ENCODE peak calls at places on chromosome 21, in four cellular contexts. N is endothelial cell, D is psoas muscle, K is heart left ventricle. J is an unnamed sample.

GRCh38 chr21:39525129-39525528 is 73.4 kb downstream of the SH3BGR start:
- DNase-seq in N (no peak), D (peak), K (no peak), J (no peak)

GRCh38 chr21:37557261-37557950 is 190.8 kb downstream of the DYRK1A start:
- DNase-seq in N (no peak), D (no peak), K (no peak), J (no peak)

GRCh38 chr21:46515109-46515508 is 56.4 kb downstream of the DIP2A start:
- DNase-seq in N (no peak), D (peak), K (peak), J (no peak)

GRCh38 chr21:25453524-25453923 is 153.8 kb downstream of the MRPL39 start:
- DNase-seq in N (no peak), D (no peak), K (no peak), J (no peak)

GRCh38 chr21:38323721-38324591 is 67.2 kb downstream of the KCNJ15 start:
- DNase-seq in N (no peak), D (no peak), K (no peak), J (no peak)

GRCh38 chr21:39562791-39563770 is 49.7 kb upstream of the B3GALT5 start:
- DNase-seq in N (no peak), D (no peak), K (no peak), J (no peak)

GRCh38 chr21:32114434-32115063 is 164.3 kb downstream of the MIS18A start:
- DNase-seq in N (no peak), D (no peak), K (no peak), J (no peak)

GRCh38 chr21:40143822-40144525 is 276.7 kb downstream of the PCP4 start:
- DNase-seq in N (peak), D (peak), K (no peak), J (no peak)

GRCh38 chr21:40466893-40467483 is 380.0 kb downstream of the DSCAM start:
- DNase-seq in N (no peak), D (no peak), K (no peak), J (no peak)

GRCh38 chr21:45513003-45513706 is 29.1 kb downstream of the SLC19A1 start:
- DNase-seq in N (no peak), D (peak), K (no peak), J (peak)

GRCh38 chr21:32403201-32403701 is 9.3 kb upstream of the EVA1C start:
- DNase-seq in N (peak), D (peak), K (peak), J (peak)

GRCh38 chr21:16891821-16892220 is 621.0 kb upstream of the CXADR start:
- DNase-seq in N (no peak), D (no peak), K (no peak), J (no peak)

GRCh38 chr21:40049031-40049958 is 182.1 kb downstream of the PCP4 start:
- DNase-seq in N (no peak), D (peak), K (no peak), J (no peak)

GRCh38 chr21:16169102-16169511 is 439.3 kb downstream of the USP25 start:
- DNase-seq in N (no peak), D (no peak), K (no peak), J (peak)

GRCh38 chr21:45487891-45488600 is 54.2 kb downstream of the SLC19A1 start:
- DNase-seq in N (no peak), D (no peak), K (no peak), J (no peak)

GRCh38 chr21:17688912-17689874 is 76.5 kb upstream of the BTG3 start:
- DNase-seq in N (no peak), D (peak), K (peak), J (peak)

GRCh38 chr21:36005018-36005417 is 55.3 kb downstream of the SETD4 start:
- DNase-seq in N (no peak), D (no peak), K (no peak), J (peak)

GRCh38 chr21:36877741-36878140 is 88.7 kb downstream of the HLCS start:
- DNase-seq in N (no peak), D (no peak), K (no peak), J (no peak)

GRCh38 chr21:14054682-14055081 is 156.1 kb downstream of the LIPI start:
- DNase-seq in N (no peak), D (no peak), K (no peak), J (no peak)

GRCh38 chr21:45522986-45523385 is 19.3 kb downstream of the SLC19A1 start:
- DNase-seq in N (no peak), D (no peak), K (no peak), J (peak)

GRCh38 chr21:31732538-31732864 is 583 bp upstream of the SCAF4 start:
- DNase-seq in N (no peak), D (no peak), K (no peak), J (no peak)

GRCh38 chr21:22535630-22536029 is 1537.4 kb downstream of the NCAM2 start:
- DNase-seq in N (no peak), D (no peak), K (no peak), J (no peak)

GRCh38 chr21:22536511-22536910 is 1538.3 kb downstream of the NCAM2 start:
- DNase-seq in N (no peak), D (no peak), K (no peak), J (no peak)
- TF ChIP-seq CTCF in N (no peak), D (no peak), K (no peak), J (no peak)

GRCh38 chr21:18950045-18950740 is 546.6 kb upstream of the TMPRSS15 start:
- DNase-seq in N (no peak), D (no peak), K (no peak), J (no peak)
- TF ChIP-seq CTCF in N (no peak), D (no peak), K (no peak), J (no peak)

DNA sequence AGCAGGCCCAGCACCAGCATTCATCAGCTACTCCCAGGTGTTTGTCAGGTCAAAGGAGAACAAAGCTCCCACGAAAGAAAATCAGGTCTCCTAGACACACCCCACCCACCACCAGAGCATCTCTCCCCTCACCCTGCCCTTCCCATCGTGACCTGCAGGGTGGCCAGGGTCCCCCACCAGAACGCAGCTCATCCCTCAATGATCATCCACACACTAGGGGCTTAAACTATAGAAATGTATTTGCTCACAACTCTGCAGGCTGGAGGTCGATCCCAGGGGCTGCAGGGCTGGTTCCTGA is 97.4 kb downstream of the RIPK4 start:
- DNase-seq in N (no peak), D (no peak), K (no peak), J (no peak)
- TF ChIP-seq CTCF in N (no peak), D (no peak), K (no peak), J (no peak)

GRCh38 chr21:44443891-44444285 is 11.4 kb upstream of the LRRC3 start:
- DNase-seq in N (no peak), D (no peak), K (no peak), J (no peak)

GRCh38 chr21:44443291-44443890 is 11.9 kb upstream of the LRRC3 start:
- DNase-seq in N (no peak), D (no peak), K (no peak), J (peak)

GRCh38 chr21:44442266-44443125 is 12.8 kb upstream of the LRRC3 start:
- DNase-seq in N (no peak), D (peak), K (no peak), J (peak)

GRCh38 chr21:44445413-44445812 is 9.9 kb upstream of the LRRC3 start:
- DNase-seq in N (no peak), D (peak), K (no peak), J (no peak)

DNA sequence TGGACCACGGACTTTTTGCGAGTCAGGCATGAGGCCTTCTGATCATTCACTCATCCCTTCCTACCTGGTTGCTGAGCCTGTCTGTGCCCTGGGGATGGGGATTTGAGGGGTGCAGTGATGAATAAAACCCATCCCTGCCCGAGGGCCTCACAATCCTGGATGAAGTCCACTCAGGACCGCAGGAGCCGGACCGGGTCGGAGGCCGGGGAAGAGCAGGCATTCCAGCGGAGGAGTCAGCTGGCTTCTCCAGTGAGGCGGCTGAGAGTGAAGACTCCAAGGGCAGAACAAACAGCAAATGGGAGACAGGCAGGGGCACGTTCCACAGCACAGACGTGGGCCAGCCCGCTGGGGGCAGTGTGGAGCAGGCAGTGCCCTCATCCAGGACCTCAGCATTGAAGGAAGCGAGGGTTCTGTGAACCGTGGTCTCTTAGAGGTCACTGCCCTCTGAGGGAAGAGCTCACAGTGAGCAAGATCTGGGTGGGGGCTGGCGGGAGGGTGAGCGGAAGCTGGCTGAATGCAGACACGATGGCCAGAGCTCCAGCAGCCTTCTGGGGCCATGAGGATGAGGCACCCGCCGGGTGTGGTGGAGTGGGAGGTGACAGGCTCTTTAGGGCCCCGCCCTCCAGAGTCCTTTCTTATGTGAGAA is 10.9 kb upstream of the LRRC3 start:
- DNase-seq in N (peak), D (peak), K (no peak), J (no peak)
- TF ChIP-seq CTCF in N (peak), D (no peak), K (no peak), J (no peak)

GRCh38 chr21:33661146-33661545 is 18.8 kb downstream of the ITSN1 start:
- DNase-seq in N (no peak), D (no peak), K (no peak), J (no peak)

GRCh38 chr21:33664135-33664534 is 21.8 kb downstream of the ITSN1 start:
- DNase-seq in N (no peak), D (no peak), K (no peak), J (no peak)

GRCh38 chr21:33660406-33660805 is 18.1 kb downstream of the ITSN1 start:
- DNase-seq in N (no peak), D (no peak), K (no peak), J (no peak)

GRCh38 chr21:33662046-33662445 is 19.7 kb downstream of the ITSN1 start:
- DNase-seq in N (no peak), D (no peak), K (no peak), J (no peak)

GRCh38 chr21:33663241-33663640 is 20.9 kb downstream of the ITSN1 start:
- DNase-seq in N (no peak), D (no peak), K (no peak), J (no peak)
- TF ChIP-seq CTCF in N (no peak), D (no peak), K (no peak), J (no peak)

GRCh38 chr21:30194701-30195299 is 21.1 kb downstream of the CLDN8 start:
- DNase-seq in N (peak), D (no peak), K (no peak), J (no peak)
- TF ChIP-seq CTCF in N (peak), D (peak), K (peak), J (no peak)

GRCh38 chr21:26966978-26967913 is at the start of gene ADAMTS5:
- DNase-seq in N (peak), D (peak), K (peak), J (peak)
- TF ChIP-seq CTCF in N (no peak), D (no peak), K (no peak), J (no peak)

DNA sequence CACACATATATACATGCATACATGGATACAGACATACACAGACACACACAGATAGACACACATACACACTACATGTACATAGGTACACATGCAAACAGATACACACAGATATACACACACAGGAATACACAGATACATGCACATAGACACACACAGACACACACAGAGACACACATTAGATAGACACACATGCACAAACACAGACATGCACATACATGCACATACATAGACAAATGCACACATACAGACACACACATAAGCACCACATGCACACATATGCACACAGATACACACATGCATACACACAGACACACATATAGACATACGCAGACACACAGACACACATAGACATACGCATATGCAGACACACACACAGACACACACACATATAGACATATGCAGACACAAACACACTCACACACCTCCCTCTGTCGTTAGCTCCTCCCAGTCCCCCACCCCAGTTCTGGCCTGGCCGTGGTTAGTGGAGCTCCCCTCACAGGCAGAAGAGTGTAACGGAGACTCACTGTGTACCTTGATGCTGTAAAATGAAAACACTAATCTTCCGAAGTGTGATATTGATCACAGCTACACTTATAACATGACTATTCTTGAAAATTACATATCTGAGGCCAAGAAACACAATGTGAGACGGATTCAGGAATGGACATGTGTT is 7.6 kb downstream of the UBASH3A start:
- DNase-seq in N (no peak), D (no peak), K (no peak), J (no peak)
- TF ChIP-seq CTCF in N (no peak), D (no peak), K (no peak), J (no peak)

GRCh38 chr21:34923626-34924025 is 125.5 kb downstream of the RUNX1 start:
- DNase-seq in N (no peak), D (no peak), K (no peak), J (no peak)
- TF ChIP-seq CTCF in N (no peak), D (no peak), K (no peak), J (no peak)

J was measured in ovary.